ENCODE peak calls at places on chromosomes 5 and 9, in ten cellular contexts. Z is sigmoid colon, L is A549, O is adrenal gland, T is stomach, J is uterus, W is HCT116, D is K562, N is Peyer's patch, Y is endothelial cell of umbilical vein. U is an unnamed sample.

GRCh38 chr5:158698768-158699167 is 400.9 kb downstream of the EBF1 start:
- DNase-seq in Z (no peak), L (no peak), O (no peak), T (no peak), J (no peak), W (no peak), D (no peak), N (no peak), Y (no peak), U (no peak)

GRCh38 chr9:11235061-11235460 is 622.3 kb upstream of the PTPRD start:
- DNase-seq in Z (no peak), L (no peak), O (no peak), T (no peak), J (no peak), W (no peak), D (no peak), N (no peak), Y (no peak), U (no peak)

GRCh38 chr5:171965740-171966139 is 40.7 kb downstream of the FBXW11 start:
- DNase-seq in Z (no peak), L (no peak), O (no peak), T (no peak), J (no peak), W (no peak), D (no peak), N (no peak), Y (peak; percentile 19), U (no peak)

GRCh38 chr5:146588331-146588730 is 72.3 kb upstream of the GPR151 start:
- DNase-seq in Z (no peak), L (no peak), O (no peak), T (no peak), J (no peak), W (no peak), D (no peak), N (no peak), Y (no peak), U (no peak)

GRCh38 chr5:154084255-154084654 is 45.5 kb downstream of the MFAP3 start:
- DNase-seq in Z (no peak), L (no peak), O (no peak), T (no peak), J (no peak), W (no peak), D (no peak), N (no peak), Y (no peak), U (no peak)

GRCh38 chr5:16812448-16812847 is 123.6 kb downstream of the MYO10 start:
- DNase-seq in Z (no peak), L (no peak), O (no peak), T (no peak), J (no peak), W (no peak), D (no peak), N (no peak), Y (no peak), U (no peak)

GRCh38 chr9:18268381-18268780 is 205.6 kb upstream of the ADAMTSL1 start:
- DNase-seq in Z (no peak), L (no peak), O (no peak), T (no peak), J (no peak), W (peak; percentile 18), D (no peak), N (no peak), Y (peak; percentile 35), U (no peak)

GRCh38 chr5:54889826-54890225 is 95.6 kb downstream of the ESM1 start:
- DNase-seq in Z (no peak), L (no peak), O (no peak), T (no peak), J (no peak), W (no peak), D (no peak), N (no peak), Y (peak; percentile 63), U (no peak)

GRCh38 chr9:13513262-13513661 is 233.8 kb upstream of the MPDZ start:
- DNase-seq in Z (no peak), L (no peak), O (no peak), T (no peak), J (no peak), W (no peak), D (no peak), N (no peak), Y (no peak), U (no peak)

GRCh38 chr9:137611623-137612609 is 6.4 kb downstream of the ARRDC1 start:
- DNase-seq in Z (no peak), L (peak; percentile 90), O (no peak), T (peak; percentile 97), J (no peak), W (peak; percentile 90), D (peak; percentile 48), N (peak; percentile 94), Y (no peak), U (no peak)

GRCh38 chr5:143002459-143003327 is 232.5 kb downstream of the ARHGAP26 start:
- DNase-seq in Z (no peak), L (peak; percentile 55), O (no peak), T (peak; percentile 36), J (no peak), W (no peak), D (peak; percentile 23), N (no peak), Y (peak; percentile 97), U (no peak)

GRCh38 chr5:80672140-80672736 is 17.5 kb upstream of the DHFR start:
- DNase-seq in Z (peak; percentile 77), L (peak; percentile 72), O (peak; percentile 71), T (peak; percentile 75), J (peak; percentile 47), W (peak; percentile 54), D (peak; percentile 65), N (peak; percentile 63), Y (peak; percentile 69), U (peak; percentile 67)

GRCh38 chr5:124660229-124661093 is 86.0 kb downstream of the ZNF608 start:
- DNase-seq in Z (no peak), L (no peak), O (no peak), T (no peak), J (no peak), W (no peak), D (no peak), N (no peak), Y (no peak), U (no peak)

GRCh38 chr5:1836176-1836890 is 35.1 kb downstream of the NDUFS6 start:
- DNase-seq in Z (no peak), L (no peak), O (no peak), T (no peak), J (no peak), W (no peak), D (no peak), N (peak; percentile 25), Y (no peak), U (no peak)

GRCh38 chr5:1747079-1747802 is 52.4 kb downstream of the MRPL36 start:
- DNase-seq in Z (peak; percentile 38), L (no peak), O (no peak), T (no peak), J (peak; percentile 5), W (no peak), D (no peak), N (peak; percentile 25), Y (no peak), U (no peak)

GRCh38 chr9:84301851-84302250 is 38.7 kb downstream of the SLC28A3 start:
- DNase-seq in Z (no peak), L (no peak), O (no peak), T (no peak), J (no peak), W (no peak), D (no peak), N (no peak), Y (peak; percentile 22), U (no peak)

GRCh38 chr5:38731461-38731860 is 114.4 kb upstream of the OSMR start:
- DNase-seq in Z (no peak), L (no peak), O (no peak), T (no peak), J (no peak), W (no peak), D (no peak), N (no peak), Y (no peak), U (no peak)

GRCh38 chr9:86487222-86487841 is 133.1 kb upstream of the TUT7 start:
- DNase-seq in Z (no peak), L (peak; percentile 44), O (no peak), T (no peak), J (no peak), W (peak; percentile 31), D (peak; percentile 6), N (no peak), Y (peak; percentile 21), U (no peak)

GRCh38 chr9:722388-722980 is 119.0 kb upstream of the DMRT1 start:
- DNase-seq in Z (no peak), L (no peak), O (no peak), T (no peak), J (no peak), W (no peak), D (no peak), N (no peak), Y (no peak), U (no peak)
- H3K27ac ChIP-seq in Z (no peak overlapping the region), L (no peak overlapping the region), O (no peak overlapping the region), T (no peak overlapping the region), J (no peak overlapping the region), W (no peak overlapping the region), D (no peak overlapping the region), N (no peak overlapping the region), Y (no peak overlapping the region), U (no peak overlapping the region)

GRCh38 chr9:127776195-127776918 is 2.1 kb downstream of the SH2D3C start:
- DNase-seq in Z (no peak), L (no peak), O (no peak), T (no peak), J (no peak), W (no peak), D (peak; percentile 74), N (no peak), Y (no peak), U (no peak)
- TF ChIP-seq POLR2A in Z (no peak), L (no peak), O (no peak), T (no peak), J (no peak), W (no peak), D (no peak), N (no peak), Y (no peak), U (no peak)

GRCh38 chr5:180787025-180787424 is 15.6 kb downstream of the MGAT1 start:
- DNase-seq in Z (no peak), L (no peak), O (no peak), T (no peak), J (no peak), W (no peak), D (no peak), N (no peak), Y (peak; percentile 33), U (no peak)
- H3K27ac ChIP-seq in Z (peak overlapping the region; percentile 79), L (no peak overlapping the region), O (peak overlapping the region; percentile 78), T (peak overlapping the region; percentile 88), J (peak overlapping the region; percentile 76), W (no peak overlapping the region), D (no peak overlapping the region), N (peak overlapping the region; percentile 18), Y (peak overlapping the region; percentile 80), U (peak overlapping the region; percentile 51)

GRCh38 chr5:111757582-111758283 is 739 bp upstream of the NREP start:
- DNase-seq in Z (peak; percentile 98), L (peak; percentile 62), O (peak; percentile 92), T (peak; percentile 91), J (peak; percentile 91), W (peak; percentile 55), D (peak; percentile 52), N (peak; percentile 88), Y (peak; percentile 90), U (peak; percentile 95)
- TF ChIP-seq POLR2A in Z (no peak), L (peak; percentile 62), O (peak; percentile 72), T (no peak), J (peak; percentile 51), W (peak; percentile 14), D (no peak), N (no peak), Y (no peak), U (peak; percentile 50)

U was measured in right lobe of liver.